ENCODE peak calls at places on chromosome 22, in five cellular contexts. X is lower lobe of right lung, R is thoracic aorta, J is gastrocnemius medialis, B is transverse colon. S is an unnamed sample. For H3K4me1, the result is how much of the 10 kb centered on the place peaks cover.

GRCh38 chr22:20111045-20111688 is 4.7 kb upstream of the RANBP1 start:
- DNase-seq in R (no peak), B (no peak), X (peak), J (no peak), S (no peak)

GRCh38 chr22:30615543-30615954 is 8.6 kb downstream of the TCN2 start:
- DNase-seq in J (no peak), R (no peak), B (no peak), X (peak), S (no peak)

GRCh38 chr22:48555606-48556005 is 1272.1 kb downstream of the BRD1 start:
- DNase-seq in J (no peak), B (no peak), R (no peak), X (no peak), S (no peak)

GRCh38 chr22:36870250-36870649 is 9.4 kb downstream of the NCF4 start:
- DNase-seq in B (no peak), X (no peak), J (no peak), R (no peak), S (no peak)

GRCh38 chr22:20552450-20552894 is 45.1 kb downstream of the MED15 start:
- DNase-seq in X (no peak), B (peak), J (peak), R (no peak), S (peak)

GRCh38 chr22:32649515-32650200 is 151.8 kb upstream of the TIMP3 start:
- DNase-seq in B (peak), X (no peak), R (peak), J (peak), S (no peak)

GRCh38 chr22:45009881-45010531 is at the start of gene PHF21B:
- DNase-seq in R (no peak), X (no peak), J (no peak), B (no peak), S (no peak)

GRCh38 chr22:44994399-44995281 is 15.2 kb downstream of the PHF21B start:
- DNase-seq in J (no peak), B (no peak), R (no peak), X (no peak), S (no peak)

GRCh38 chr22:45208993-45209838 is 31.5 kb downstream of the KIAA0930 start:
- DNase-seq in X (no peak), J (no peak), R (peak), B (no peak), S (no peak)

GRCh38 chr22:31230871-31231621 is 18.9 kb downstream of the LIMK2 start:
- DNase-seq in X (no peak), B (peak), R (no peak), J (peak), S (peak)

GRCh38 chr22:24068717-24069116 is 57.6 kb downstream of the CABIN1 start:
- DNase-seq in X (no peak), J (no peak), B (no peak), R (no peak), S (no peak)

GRCh38 chr22:32200752-32201151 is 4.1 kb downstream of the RFPL2 start:
- DNase-seq in R (no peak), B (no peak), X (no peak), J (no peak), S (no peak)

GRCh38 chr22:31800065-31800464 is 46.2 kb downstream of the DEPDC5 start:
- DNase-seq in R (no peak), B (no peak), X (no peak), J (no peak), S (no peak)

GRCh38 chr22:17607891-17608521 is 20.5 kb downstream of the ATP6V1E1 start:
- DNase-seq in X (no peak), B (no peak), J (no peak), R (no peak), S (no peak)

GRCh38 chr22:37731804-37732471 is 35.1 kb downstream of the TRIOBP start:
- DNase-seq in B (peak), X (no peak), J (no peak), R (no peak), S (no peak)

GRCh38 chr22:37128555-37129281 is 19.2 kb upstream of the TMPRSS6 start:
- DNase-seq in B (no peak), J (no peak), X (no peak), R (no peak), S (no peak)

GRCh38 chr22:31241936-31242335 is 29.8 kb downstream of the LIMK2 start:
- DNase-seq in B (no peak), R (no peak), X (no peak), J (no peak), S (no peak)

GRCh38 chr22:45842141-45842831 is 134.7 kb downstream of the WNT7B start:
- DNase-seq in X (no peak), B (no peak), R (no peak), J (no peak), S (no peak)

GRCh38 chr22:38309614-38310517 is 7.4 kb downstream of the CSNK1E start:
- DNase-seq in R (no peak), B (no peak), X (no peak), J (no peak), S (no peak)

GRCh38 chr22:44544523-44545433 is 46.7 kb upstream of the RTL6 start:
- DNase-seq in B (no peak), R (no peak), J (no peak), X (no peak), S (no peak)

GRCh38 chr22:37501610-37502341 is 15.6 kb upstream of the MFNG start:
- DNase-seq in B (peak), X (peak), J (no peak), R (peak), S (peak)

GRCh38 chr22:50548046-50548912 is 2.6 kb downstream of the KLHDC7B start:
- DNase-seq in B (peak), X (peak), R (no peak), J (no peak), S (no peak)

GRCh38 chr22:42300286-42301071 is 30.0 kb upstream of the TCF20 start:
- DNase-seq in B (peak), R (no peak), J (no peak), X (no peak), S (no peak)

GRCh38 chr22:42297778-42298177 is 27.3 kb upstream of the TCF20 start:
- DNase-seq in J (no peak), R (no peak), B (no peak), X (no peak), S (no peak)

GRCh38 chr22:42299586-42300285 is 29.3 kb upstream of the TCF20 start:
- DNase-seq in B (peak), J (peak), R (no peak), X (no peak), S (no peak)

GRCh38 chr22:42296883-42297282 is 26.4 kb upstream of the TCF20 start:
- DNase-seq in R (no peak), B (no peak), J (no peak), X (no peak), S (no peak)

GRCh38 chr22:42298746-42299145 is 28.3 kb upstream of the TCF20 start:
- DNase-seq in J (no peak), X (no peak), B (no peak), R (no peak), S (no peak)
- H3K4me1 ChIP-seq in J (under half), X (under half), B (under half), R (under half), S (under half)

GRCh38 chr22:21816787-21817496 is 50.5 kb downstream of the MAPK1 start:
- DNase-seq in R (no peak), X (no peak), J (no peak), B (no peak), S (no peak)
- H3K4me1 ChIP-seq in R (under half), X (half or more), J (under half), B (half or more), S (under half)

DNA sequence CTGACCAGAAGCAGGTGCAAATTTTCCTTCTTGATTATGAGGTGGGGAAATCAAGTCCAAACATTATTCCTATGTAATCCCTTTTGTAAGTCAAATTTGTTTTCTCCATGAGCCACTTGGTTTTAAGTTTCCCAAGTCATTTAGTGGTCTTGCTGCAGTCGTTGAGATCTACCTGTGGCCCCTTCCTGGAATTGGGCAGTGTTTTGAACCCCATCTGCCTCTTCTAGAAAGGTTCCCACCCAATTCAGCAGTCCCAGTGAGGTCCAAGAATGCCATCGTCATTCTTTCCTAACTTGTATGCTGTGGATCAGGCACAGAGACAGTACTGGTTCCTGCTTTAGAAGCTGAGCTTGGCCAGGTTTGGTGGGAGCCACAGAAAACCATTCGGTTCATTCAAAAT is 77.8 kb upstream of the GNAZ start:
- DNase-seq in B (no peak), X (no peak), J (no peak), R (no peak), S (no peak)
- H3K4me1 ChIP-seq in B (under half), X (under half), J (under half), R (under half), S (under half)

GRCh38 chr22:46974077-46974476 is 211.6 kb downstream of the TBC1D22A start:
- DNase-seq in X (no peak), J (no peak), R (no peak), B (no peak), S (no peak)
- H3K4me1 ChIP-seq in X (under half), J (under half), R (under half), B (under half), S (under half)

GRCh38 chr22:27115410-27115809 is 458.0 kb downstream of the MIAT start:
- DNase-seq in B (no peak), R (no peak), J (no peak), X (no peak), S (no peak)

GRCh38 chr22:27112273-27112672 is 454.9 kb downstream of the MIAT start:
- DNase-seq in R (no peak), J (no peak), B (no peak), X (no peak), S (no peak)

GRCh38 chr22:27113211-27114030 is 456.0 kb downstream of the MIAT start:
- DNase-seq in X (no peak), B (peak), J (peak), R (peak), S (peak)

GRCh38 chr22:27115816-27116256 is 458.4 kb downstream of the MIAT start:
- DNase-seq in B (no peak), R (no peak), X (no peak), J (no peak), S (no peak)

GRCh38 chr22:27114186-27114585 is 456.8 kb downstream of the MIAT start:
- DNase-seq in R (no peak), J (no peak), B (no peak), X (no peak), S (no peak)
- H3K4me1 ChIP-seq in R (under half), J (under half), B (under half), X (under half), S (under half)

GRCh38 chr22:40512426-40513136 is 123.9 kb downstream of the MRTFA start:
- DNase-seq in B (no peak), J (peak), R (no peak), X (no peak), S (no peak)
- H3K4me1 ChIP-seq in B (under half), J (half or more), R (under half), X (under half), S (under half)

DNA sequence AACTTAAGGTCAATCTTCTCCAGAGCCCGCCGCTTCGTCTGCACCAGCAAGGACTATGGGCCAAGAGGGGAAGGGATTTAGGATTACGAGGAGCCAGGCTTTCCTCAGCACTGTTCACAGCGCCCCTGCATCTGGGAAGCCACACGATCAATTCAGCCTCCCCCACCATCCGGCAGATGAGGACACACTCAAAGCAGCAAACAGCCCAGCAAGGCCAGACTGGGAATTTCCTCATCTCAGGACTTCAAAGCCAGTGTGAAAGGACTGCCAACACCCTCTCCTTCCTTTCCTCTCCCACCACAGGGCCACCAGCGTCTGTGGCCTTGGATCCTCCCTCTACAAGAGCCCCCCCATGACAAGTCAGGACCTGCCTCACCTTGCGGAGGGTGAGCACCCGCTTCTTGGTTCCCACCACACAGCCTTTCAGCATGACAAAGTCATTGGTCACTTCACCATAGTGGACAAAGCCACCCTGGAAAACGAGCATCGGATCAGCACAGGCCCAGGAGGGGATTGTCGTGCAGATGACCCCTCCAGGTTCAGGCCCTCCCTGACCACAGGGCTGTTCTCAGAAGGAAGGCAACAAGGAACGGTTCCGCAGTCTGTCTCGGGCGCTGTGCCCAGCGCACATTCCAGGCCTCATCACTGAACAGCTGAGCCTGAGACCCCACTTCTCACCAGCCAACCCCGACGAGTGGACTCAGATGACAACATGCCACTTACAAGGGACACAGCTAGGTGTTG is 6.0 kb downstream of the RPL3 start:
- DNase-seq in B (no peak), J (no peak), X (no peak), R (no peak), S (no peak)
- H3K4me1 ChIP-seq in B (under half), J (under half), X (half or more), R (under half), S (under half)